ENCODE peak calls at places on chromosome 16, in ten cellular contexts. I is spleen, U is NB4, B is heart left ventricle, V is transverse colon, C is H54, P is testis, T is IMR-90, S is adrenal gland, G is lower leg skin. Q is an unnamed sample.

GRCh38 chr16:57755726-57756423 is 20.3 kb downstream of the KATNB1 start:
- DNase-seq in I (no peak), U (no peak), B (no peak), V (no peak), C (no peak), P (no peak), T (no peak), S (no peak), G (no peak), Q (no peak)

GRCh38 chr16:83473109-83473508 is 334.7 kb upstream of the HSBP1 start:
- DNase-seq in I (no peak), U (peak), B (no peak), V (no peak), C (no peak), P (no peak), T (peak), S (no peak), G (no peak), Q (no peak)

GRCh38 chr16:72221216-72221995 is 49.5 kb upstream of the PMFBP1 start:
- DNase-seq in I (no peak), U (no peak), B (no peak), V (no peak), C (no peak), P (no peak), T (no peak), S (no peak), G (no peak), Q (no peak)

GRCh38 chr16:11755022-11755760 is 12.5 kb upstream of the TXNDC11 start:
- DNase-seq in I (no peak), U (no peak), B (no peak), V (no peak), C (no peak), P (no peak), T (no peak), S (peak), G (no peak), Q (no peak)

GRCh38 chr16:8866118-8866883 is 2.5 kb downstream of the CARHSP1 start:
- DNase-seq in I (no peak), U (no peak), B (peak), V (peak), C (no peak), P (peak), T (no peak), S (peak), G (peak), Q (no peak)

GRCh38 chr16:23566724-23567123 is 9.2 kb downstream of the UBFD1 start:
- DNase-seq in I (peak), U (no peak), B (no peak), V (no peak), C (no peak), P (no peak), T (no peak), S (no peak), G (no peak), Q (no peak)

GRCh38 chr16:64397945-64398508 is 723.8 kb downstream of the CDH11 start:
- DNase-seq in I (no peak), U (no peak), B (no peak), V (no peak), C (no peak), P (no peak), T (peak), S (no peak), G (no peak), Q (no peak)

GRCh38 chr16:11312718-11313492 is 31.8 kb upstream of the PRM1 start:
- DNase-seq in I (no peak), U (peak), B (no peak), V (peak), C (no peak), P (no peak), T (peak), S (no peak), G (no peak), Q (no peak)

GRCh38 chr16:89140401-89140800 is 31.1 kb upstream of the CDH15 start:
- DNase-seq in I (peak), U (no peak), B (no peak), V (no peak), C (no peak), P (no peak), T (no peak), S (no peak), G (no peak), Q (no peak)

GRCh38 chr16:20323591-20324117 is 3.7 kb downstream of the GP2 start:
- DNase-seq in I (no peak), U (no peak), B (no peak), V (no peak), C (no peak), P (no peak), T (no peak), S (no peak), G (no peak), Q (no peak)

GRCh38 chr16:1532081-1532760 is 1.2 kb upstream of the TMEM204 start:
- DNase-seq in I (no peak), U (no peak), B (peak), V (peak), C (no peak), P (peak), T (no peak), S (peak), G (peak), Q (peak)

GRCh38 chr16:81928975-81929374 is 82.3 kb downstream of the SDR42E1 start:
- DNase-seq in I (no peak), U (peak), B (no peak), V (no peak), C (no peak), P (peak), T (no peak), S (no peak), G (no peak), Q (no peak)

GRCh38 chr16:89651584-89651983 is 5.9 kb downstream of the CHMP1A start:
- DNase-seq in I (no peak), U (no peak), B (peak), V (no peak), C (no peak), P (no peak), T (no peak), S (no peak), G (no peak), Q (no peak)

GRCh38 chr16:11497329-11497805 is 89.4 kb downstream of the LITAF start:
- DNase-seq in I (peak), U (peak), B (peak), V (peak), C (peak), P (peak), T (peak), S (peak), G (peak), Q (peak)

GRCh38 chr16:11658896-11659708 is 9.2 kb upstream of the SNN start:
- DNase-seq in I (no peak), U (no peak), B (no peak), V (no peak), C (no peak), P (no peak), T (no peak), S (no peak), G (no peak), Q (no peak)

GRCh38 chr16:88381820-88382451 is 823 bp upstream of the ZNF469 start:
- DNase-seq in I (peak), U (no peak), B (peak), V (no peak), C (no peak), P (no peak), T (no peak), S (no peak), G (no peak), Q (no peak)

GRCh38 chr16:87950765-87951549 is at the start of gene BANP:
- DNase-seq in I (peak), U (peak), B (peak), V (peak), C (peak), P (peak), T (peak), S (peak), G (peak), Q (peak)

GRCh38 chr16:14609716-14610115 is 20.3 kb downstream of the PARN start:
- DNase-seq in I (no peak), U (no peak), B (no peak), V (no peak), C (no peak), P (no peak), T (no peak), S (no peak), G (no peak), Q (no peak)

GRCh38 chr16:89319883-89320716 is 102.6 kb downstream of the ZNF778 start:
- DNase-seq in I (peak), U (peak), B (peak), V (peak), C (peak), P (no peak), T (peak), S (peak), G (no peak), Q (no peak)

GRCh38 chr16:79365687-79366086 is 234.8 kb downstream of the MAF start:
- DNase-seq in I (no peak), U (no peak), B (no peak), V (no peak), C (no peak), P (no peak), T (no peak), S (no peak), G (no peak), Q (no peak)

GRCh38 chr16:616771-617586 is 13.8 kb upstream of the WFIKKN1 start:
- DNase-seq in I (no peak), U (no peak), B (no peak), V (peak), C (no peak), P (no peak), T (no peak), S (no peak), G (no peak), Q (no peak)

GRCh38 chr16:16992986-16993783 is 477.6 kb downstream of the XYLT1 start:
- DNase-seq in I (no peak), U (no peak), B (no peak), V (no peak), C (no peak), P (no peak), T (no peak), S (no peak), G (no peak), Q (no peak)

GRCh38 chr16:54473201-54473993 is 186.8 kb upstream of the IRX3 start:
- DNase-seq in I (no peak), U (no peak), B (no peak), V (no peak), C (no peak), P (no peak), T (no peak), S (no peak), G (no peak), Q (no peak)

GRCh38 chr16:11087691-11088431 is 143.5 kb downstream of the CLEC16A start:
- DNase-seq in I (no peak), U (peak), B (no peak), V (no peak), C (no peak), P (no peak), T (peak), S (peak), G (no peak), Q (no peak)

GRCh38 chr16:78122774-78123315 is 23.4 kb downstream of the WWOX start:
- DNase-seq in I (no peak), U (peak), B (no peak), V (no peak), C (peak), P (peak), T (peak), S (peak), G (no peak), Q (no peak)

GRCh38 chr16:89990799-89991198 is 28.5 kb downstream of the DBNDD1 start:
- DNase-seq in I (no peak), U (no peak), B (no peak), V (no peak), C (no peak), P (no peak), T (no peak), S (no peak), G (no peak), Q (no peak)

GRCh38 chr16:16014329-16015224 is 65.2 kb downstream of the ABCC1 start:
- DNase-seq in I (no peak), U (no peak), B (peak), V (peak), C (no peak), P (peak), T (peak), S (peak), G (no peak), Q (peak)

GRCh38 chr16:82031116-82032084 is 3.7 kb upstream of the HSD17B2 start:
- DNase-seq in I (no peak), U (peak), B (no peak), V (no peak), C (peak), P (no peak), T (peak), S (peak), G (no peak), Q (no peak)

GRCh38 chr16:49754495-49755290 is 101.2 kb downstream of the ZNF423 start:
- DNase-seq in I (no peak), U (peak), B (peak), V (peak), C (no peak), P (peak), T (no peak), S (no peak), G (no peak), Q (no peak)

GRCh38 chr16:10980811-10981210 is 36.4 kb downstream of the CLEC16A start:
- DNase-seq in I (no peak), U (no peak), B (no peak), V (no peak), C (no peak), P (no peak), T (no peak), S (no peak), G (no peak), Q (no peak)

GRCh38 chr16:72680732-72681131 is 367.2 kb downstream of the ZFHX3 start:
- DNase-seq in I (no peak), U (no peak), B (no peak), V (no peak), C (no peak), P (no peak), T (no peak), S (no peak), G (no peak), Q (no peak)

GRCh38 chr16:10120953-10121352 is 61.3 kb downstream of the GRIN2A start:
- DNase-seq in I (no peak), U (no peak), B (no peak), V (no peak), C (no peak), P (no peak), T (no peak), S (no peak), G (peak), Q (no peak)

GRCh38 chr16:28990375-28991040 is 5.7 kb downstream of the LAT start:
- DNase-seq in I (no peak), U (no peak), B (no peak), V (no peak), C (no peak), P (no peak), T (no peak), S (no peak), G (no peak), Q (no peak)

GRCh38 chr16:28587386-28587785 is 9.5 kb downstream of the SULT1A2 start:
- DNase-seq in I (no peak), U (no peak), B (no peak), V (no peak), C (peak), P (no peak), T (no peak), S (peak), G (no peak), Q (no peak)

GRCh38 chr16:59964232-59964924 is 1230.3 kb upstream of the GOT2 start:
- DNase-seq in I (no peak), U (no peak), B (no peak), V (no peak), C (no peak), P (no peak), T (no peak), S (no peak), G (no peak), Q (no peak)

GRCh38 chr16:72404299-72404698 is 232.3 kb upstream of the PMFBP1 start:
- DNase-seq in I (no peak), U (no peak), B (no peak), V (no peak), C (no peak), P (no peak), T (peak), S (no peak), G (no peak), Q (no peak)

GRCh38 chr16:69376393-69377059 is 9.3 kb downstream of the TERF2 start:
- DNase-seq in I (no peak), U (no peak), B (no peak), V (no peak), C (no peak), P (no peak), T (no peak), S (peak), G (no peak), Q (no peak)

DNA sequence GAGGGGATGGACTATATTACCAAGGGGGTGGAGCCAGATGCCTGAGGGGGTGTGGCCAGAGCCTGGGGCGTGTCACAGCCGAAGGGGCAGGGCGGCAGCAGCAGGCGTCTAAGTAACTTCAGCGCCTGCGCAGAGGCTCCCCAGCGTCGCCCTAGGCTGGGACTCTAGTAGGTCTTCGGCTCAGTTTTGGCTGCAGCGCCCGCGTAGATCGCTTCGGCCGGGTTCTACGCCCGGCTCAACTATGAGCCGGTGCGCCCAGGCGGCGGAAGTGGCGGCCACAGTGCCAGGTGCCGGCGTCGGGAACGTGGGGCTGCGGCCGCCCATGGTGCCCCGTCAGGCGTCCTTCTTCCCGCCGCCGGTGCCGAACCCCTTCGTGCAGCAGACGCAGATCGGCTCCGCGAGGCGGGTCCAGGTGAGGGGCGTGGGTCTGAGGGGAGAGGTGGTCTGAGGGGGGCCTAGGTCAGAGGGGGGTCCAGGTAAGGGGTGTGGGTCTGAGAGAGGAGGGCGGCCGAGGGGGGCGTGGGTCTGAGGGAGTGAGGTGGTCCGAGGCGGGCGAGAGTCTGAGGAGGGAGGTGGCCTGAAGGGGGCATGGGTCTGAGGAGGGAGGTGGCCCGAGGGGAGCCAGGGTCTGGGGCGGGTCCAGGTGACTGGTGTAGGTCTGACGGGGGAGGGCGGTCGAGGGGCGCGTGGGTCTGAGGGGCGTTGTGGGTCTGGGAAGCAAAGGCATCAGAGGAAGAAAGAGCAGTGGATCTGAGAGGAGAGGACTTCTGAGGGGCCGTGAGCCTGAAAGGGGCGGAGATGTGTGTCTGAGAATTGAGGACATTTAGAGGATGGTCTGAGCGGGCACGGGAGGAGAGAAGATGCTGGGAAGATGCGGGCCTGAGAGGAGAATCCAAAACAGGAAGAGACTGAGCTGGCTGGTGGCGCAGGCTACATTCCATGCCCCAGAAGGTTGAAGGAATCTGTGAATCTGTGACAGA is at the start of gene LPCAT2:
- DNase-seq in I (peak), U (peak), B (peak), V (peak), C (peak), P (peak), T (peak), S (peak), G (peak), Q (peak)
- TF ChIP-seq POLR2A in I (peak), U (peak), B (peak), V (peak), C (peak), P (no peak), T (peak), S (peak), G (no peak), Q (peak)

DNA sequence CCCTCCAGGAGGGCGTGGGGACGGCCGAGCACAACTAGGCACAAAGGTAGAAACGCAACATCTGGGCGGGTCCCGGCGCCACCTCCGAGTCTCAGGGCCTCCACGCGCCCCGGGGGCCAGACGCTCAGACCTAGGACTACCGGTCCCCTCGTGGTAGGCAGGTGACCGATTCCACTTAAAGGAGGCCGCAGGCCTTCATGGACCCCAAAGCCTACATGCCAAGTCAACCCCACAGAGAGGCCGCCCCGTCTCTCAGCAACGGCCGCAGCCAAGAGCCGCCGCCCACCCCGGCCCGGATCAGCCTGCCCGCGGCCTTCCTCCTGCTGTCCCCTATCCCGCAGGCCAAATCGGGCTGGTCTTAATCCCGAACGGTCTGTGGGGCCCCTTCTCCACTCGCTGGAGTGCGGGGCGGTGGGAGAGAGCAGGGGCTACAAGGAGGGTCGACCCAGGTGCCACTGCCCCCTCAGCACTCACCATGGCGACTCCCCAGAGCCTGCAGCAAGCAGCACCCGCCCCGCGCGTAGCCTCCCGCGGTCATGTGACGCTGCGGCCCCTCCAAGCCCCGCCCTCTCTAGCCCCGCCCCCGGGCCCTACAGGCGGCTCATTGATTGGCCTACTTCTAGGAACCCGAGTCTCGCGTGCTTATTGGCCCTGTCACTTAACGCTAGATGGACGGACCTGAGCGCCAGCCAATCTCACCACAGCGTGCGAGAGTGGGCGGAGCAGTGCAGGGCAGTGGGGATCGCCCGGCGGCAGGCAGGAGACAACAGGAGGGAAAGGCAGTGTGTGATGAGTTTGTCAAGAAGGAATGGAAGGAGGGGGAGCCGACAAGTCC is at the start of gene VPS35:
- DNase-seq in I (peak), U (peak), B (peak), V (peak), C (peak), P (peak), T (peak), S (peak), G (peak), Q (peak)
- TF ChIP-seq POLR2A in I (peak), U (peak), B (peak), V (peak), C (peak), P (peak), T (no peak), S (peak), G (no peak), Q (peak)

GRCh38 chr16:80766798-80767197 is 37.6 kb downstream of the CDYL2 start:
- DNase-seq in I (no peak), U (no peak), B (no peak), V (no peak), C (no peak), P (no peak), T (no peak), S (no peak), G (no peak), Q (no peak)
- TF ChIP-seq POLR2A in I (no peak), U (no peak), B (no peak), V (no peak), C (no peak), P (no peak), T (no peak), S (no peak), G (no peak), Q (no peak)

GRCh38 chr16:85753559-85753958 is 2.7 kb upstream of the C16orf74 start:
- DNase-seq in I (no peak), U (no peak), B (no peak), V (peak), C (no peak), P (no peak), T (no peak), S (no peak), G (no peak), Q (no peak)

GRCh38 chr16:85753976-85754375 is 3.1 kb upstream of the C16orf74 start:
- DNase-seq in I (no peak), U (no peak), B (no peak), V (peak), C (no peak), P (no peak), T (no peak), S (no peak), G (no peak), Q (no peak)

GRCh38 chr16:85754403-85754802 is 3.5 kb upstream of the C16orf74 start:
- DNase-seq in I (no peak), U (peak), B (no peak), V (no peak), C (no peak), P (no peak), T (no peak), S (no peak), G (no peak), Q (no peak)

GRCh38 chr16:85757341-85757822 is 6.5 kb upstream of the C16orf74 start:
- DNase-seq in I (no peak), U (no peak), B (no peak), V (no peak), C (no peak), P (no peak), T (peak), S (no peak), G (no peak), Q (no peak)

GRCh38 chr16:85755929-85756768 is 5.3 kb upstream of the C16orf74 start:
- DNase-seq in I (peak), U (no peak), B (no peak), V (peak), C (no peak), P (no peak), T (peak), S (no peak), G (no peak), Q (no peak)
- TF ChIP-seq POLR2A in I (peak), U (no peak), B (no peak), V (peak), C (no peak), P (no peak), T (no peak), S (no peak), G (no peak), Q (no peak)

GRCh38 chr16:56684926-56685590 is 2.8 kb downstream of the MT1X start:
- DNase-seq in I (no peak), U (no peak), B (no peak), V (no peak), C (no peak), P (no peak), T (no peak), S (no peak), G (no peak), Q (peak)
- TF ChIP-seq POLR2A in I (no peak), U (no peak), B (no peak), V (no peak), C (no peak), P (no peak), T (no peak), S (no peak), G (no peak), Q (no peak)

GRCh38 chr16:4615389-4616046 is 830 bp upstream of the UBALD1 start:
- DNase-seq in I (peak), U (no peak), B (peak), V (peak), C (no peak), P (peak), T (no peak), S (peak), G (no peak), Q (no peak)
- TF ChIP-seq POLR2A in I (no peak), U (no peak), B (no peak), V (no peak), C (no peak), P (no peak), T (no peak), S (no peak), G (no peak), Q (no peak)